ENCODE peak calls at places on chromosomes 4 and X, in eight cellular contexts. M, N, Y, S, J, C, U and E are unnamed samples.

GRCh38 chrX:18640686-18641085 is 31.2 kb downstream of the RS1 start:
- DNase-seq in M (no peak), N (no peak), Y (no peak), S (no peak), J (no peak), C (no peak), U (no peak), E (no peak)

GRCh38 chr4:137664416-137664815 is 132.1 kb upstream of the PCDH18 start:
- DNase-seq in M (no peak), N (no peak), Y (no peak), S (peak), J (no peak), C (no peak), U (no peak), E (no peak)

GRCh38 chr4:31422006-31422405 is 701.8 kb downstream of the PCDH7 start:
- DNase-seq in M (no peak), N (no peak), Y (no peak), S (no peak), J (no peak), C (no peak), U (no peak), E (no peak)

GRCh38 chrX:49071877-49072711 is 1.7 kb downstream of the PRAF2 start:
- DNase-seq in M (peak), N (no peak), Y (no peak), S (peak), J (no peak), C (peak), U (peak), E (no peak)

GRCh38 chrX:153857348-153857903 is 27.1 kb upstream of the PDZD4 start:
- DNase-seq in M (peak), N (no peak), Y (no peak), S (no peak), J (no peak), C (no peak), U (no peak), E (no peak)

GRCh38 chr4:157713342-157713741 is 459.5 kb downstream of the GASK1B start:
- DNase-seq in M (no peak), N (no peak), Y (no peak), S (no peak), J (no peak), C (no peak), U (no peak), E (no peak)

GRCh38 chr4:38177792-38178665 is 217.8 kb downstream of the PTTG2 start:
- DNase-seq in M (peak), N (no peak), Y (no peak), S (no peak), J (peak), C (peak), U (peak), E (no peak)

GRCh38 chr4:602559-602942 is 22.8 kb upstream of the PDE6B start:
- DNase-seq in M (peak), N (peak), Y (no peak), S (no peak), J (peak), C (peak), U (peak), E (no peak)

GRCh38 chrX:145910017-145910416 is 92.4 kb downstream of the SLITRK2 start:
- DNase-seq in M (no peak), N (no peak), Y (no peak), S (no peak), J (no peak), C (no peak), U (no peak), E (no peak)

GRCh38 chr4:40264995-40265909 is 68.4 kb downstream of the RHOH start:
- DNase-seq in M (no peak), N (no peak), Y (no peak), S (peak), J (no peak), C (peak), U (peak), E (no peak)
- H3K4me3 ChIP-seq in M (no peak), N (no peak), Y (no peak), S (no peak), J (no peak), C (no peak), U (no peak), E (no peak)

GRCh38 chrX:130139474-130140201 is 26.0 kb downstream of the AIFM1 start:
- DNase-seq in M (no peak), N (no peak), Y (no peak), S (peak), J (no peak), C (no peak), U (no peak), E (no peak)
- TF ChIP-seq CTCF in M (no peak), N (no peak), Y (no peak), S (no peak), J (no peak), C (no peak), U (no peak), E (no peak)

GRCh38 chr4:109914356-109914755 is 1.7 kb downstream of the EGF start:
- DNase-seq in M (no peak), N (no peak), Y (no peak), S (no peak), J (no peak), C (no peak), U (peak), E (no peak)

GRCh38 chr4:109913842-109914241 is 1.2 kb downstream of the EGF start:
- DNase-seq in M (no peak), N (no peak), Y (no peak), S (no peak), J (no peak), C (no peak), U (no peak), E (no peak)

GRCh38 chr4:109910261-109910660 is 2.4 kb upstream of the EGF start:
- DNase-seq in M (no peak), N (no peak), Y (no peak), S (no peak), J (no peak), C (no peak), U (no peak), E (no peak)

GRCh38 chr4:109915385-109916002 is 2.8 kb downstream of the EGF start:
- DNase-seq in M (no peak), N (no peak), Y (no peak), S (no peak), J (no peak), C (no peak), U (no peak), E (no peak)

GRCh38 chr4:109912706-109913621 is at the start of gene EGF:
- DNase-seq in M (no peak), N (no peak), Y (no peak), S (peak), J (no peak), C (no peak), U (peak), E (no peak)
- H3K4me3 ChIP-seq in M (peak), N (no peak), Y (no peak), S (no peak), J (no peak), C (no peak), U (peak), E (no peak)

GRCh38 chrX:132714913-132715312 is 226.1 kb upstream of the MBNL3 start:
- DNase-seq in M (no peak), N (no peak), Y (no peak), S (no peak), J (no peak), C (no peak), U (no peak), E (no peak)

GRCh38 chrX:132718411-132718810 is 229.6 kb upstream of the MBNL3 start:
- DNase-seq in M (no peak), N (no peak), Y (no peak), S (no peak), J (no peak), C (no peak), U (no peak), E (no peak)

GRCh38 chrX:132710756-132711155 is 221.9 kb upstream of the MBNL3 start:
- DNase-seq in M (no peak), N (no peak), Y (no peak), S (no peak), J (no peak), C (no peak), U (no peak), E (no peak)

DNA sequence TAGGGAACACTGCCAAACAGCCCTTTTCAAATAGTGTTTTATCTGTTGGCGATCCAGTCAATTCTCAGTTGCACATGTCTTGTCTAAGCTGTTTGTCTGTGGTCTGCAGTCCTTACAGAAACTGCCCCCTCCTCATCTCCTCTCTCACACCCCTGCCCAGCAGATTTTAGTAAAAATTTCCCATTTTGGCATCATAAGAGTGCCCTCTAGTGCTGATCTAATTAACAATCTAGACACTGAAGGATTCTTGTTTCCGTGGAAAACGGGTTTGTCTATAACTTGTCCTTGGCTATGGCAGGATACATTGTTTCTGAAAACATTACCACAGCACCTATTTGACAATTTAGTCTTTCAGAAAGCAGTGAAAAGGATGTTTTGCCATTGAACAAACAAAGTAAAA is 227.2 kb upstream of the MBNL3 start:
- DNase-seq in M (no peak), N (no peak), Y (no peak), S (no peak), J (no peak), C (no peak), U (no peak), E (no peak)
- TF ChIP-seq CTCF in M (no peak), N (peak), Y (peak), S (peak), J (no peak), C (no peak), U (no peak), E (peak)

GRCh38 chr4:2058264-2059033 is 678 bp upstream of the NAT8L start:
- DNase-seq in M (peak), N (no peak), Y (no peak), S (no peak), J (no peak), C (no peak), U (no peak), E (no peak)

GRCh38 chr4:2061208-2062131 is 2.3 kb downstream of the NAT8L start:
- DNase-seq in M (peak), N (no peak), Y (no peak), S (no peak), J (no peak), C (no peak), U (no peak), E (no peak)

GRCh38 chr4:2059034-2059725 is at the start of gene NAT8L:
- DNase-seq in M (peak), N (peak), Y (no peak), S (no peak), J (no peak), C (no peak), U (peak), E (no peak)

GRCh38 chr4:2060578-2061207 is 1.6 kb downstream of the NAT8L start:
- DNase-seq in M (peak), N (no peak), Y (no peak), S (no peak), J (no peak), C (no peak), U (peak), E (no peak)

GRCh38 chr4:2059726-2060577 is 825 bp downstream of the NAT8L start:
- DNase-seq in M (peak), N (no peak), Y (no peak), S (no peak), J (no peak), C (no peak), U (no peak), E (no peak)
- H3K4me3 ChIP-seq in M (no peak), N (peak), Y (no peak), S (no peak), J (peak), C (peak), U (no peak), E (no peak)

DNA sequence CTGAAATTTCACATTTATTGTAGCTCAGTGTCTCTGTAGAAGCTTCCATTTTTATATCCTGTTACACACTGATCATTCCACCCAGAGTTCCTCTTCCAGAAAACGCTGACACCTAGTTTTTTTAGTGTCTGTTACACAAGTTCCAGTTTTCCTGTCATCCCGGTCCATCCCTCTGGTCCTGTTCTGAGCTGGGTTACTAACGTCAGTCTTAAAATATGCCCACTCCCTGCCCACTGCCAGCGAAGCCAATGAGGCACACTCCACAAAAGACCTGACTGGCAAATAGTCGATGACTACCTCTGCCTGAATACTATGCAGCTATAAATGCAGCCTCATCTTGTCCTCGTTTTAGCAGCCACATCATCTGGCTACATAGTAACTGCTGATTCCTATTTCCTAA is 30.9 kb upstream of the DDX3X start:
- DNase-seq in M (no peak), N (no peak), Y (no peak), S (peak), J (no peak), C (no peak), U (no peak), E (no peak)
- TF ChIP-seq CTCF in M (no peak), N (no peak), Y (no peak), S (no peak), J (no peak), C (no peak), U (no peak), E (no peak)